ENCODE peak calls at places on chromosome 10, in eight cellular contexts. A is cardiac muscle cell; B is GM12865; Y is fibroblast of villous mesenchyme; H is effector memory CD4-positive, alpha-beta T cell; C is thyroid gland; W is epithelial cell of esophagus; M is astrocyte of the cerebellum. J is an unnamed sample.

GRCh38 chr10:109259293-109259692 is 664.0 kb downstream of the XPNPEP1 start:
- DNase-seq in A (no peak), B (no peak), Y (peak; percentile 88), H (no peak), C (no peak), W (no peak), M (no peak), J (no peak)

GRCh38 chr10:79070611-79071534 is 2.1 kb downstream of the ZMIZ1 start:
- DNase-seq in A (peak; percentile 94), B (peak; percentile 21), Y (peak; percentile 95), H (no peak), C (peak; percentile 98), W (peak; percentile 90), M (no peak), J (no peak)

GRCh38 chr10:79502561-79503309 is 9.6 kb upstream of the EIF5AL1 start:
- DNase-seq in A (peak; percentile 52), B (no peak), Y (no peak), H (no peak), C (no peak), W (peak; percentile 21), M (no peak), J (no peak)

GRCh38 chr10:71638087-71638576 is 81.4 kb downstream of the C10orf105 start:
- DNase-seq in A (no peak), B (no peak), Y (no peak), H (no peak), C (no peak), W (peak; percentile 3), M (no peak), J (no peak)

GRCh38 chr10:23530079-23530478 is 91.2 kb downstream of the OTUD1 start:
- DNase-seq in A (no peak), B (peak; percentile 6), Y (peak; percentile 34), H (no peak), C (no peak), W (peak; percentile 31), M (peak; percentile 1), J (no peak)

GRCh38 chr10:112289373-112290053 is 6.3 kb downstream of the TECTB start:
- DNase-seq in A (no peak), B (no peak), Y (no peak), H (no peak), C (no peak), W (no peak), M (no peak), J (no peak)

GRCh38 chr10:73998623-73999622 is 1.0 kb downstream of the VCL start:
- DNase-seq in A (peak; percentile 65), B (peak; percentile 24), Y (peak; percentile 72), H (no peak), C (peak; percentile 96), W (peak; percentile 74), M (peak; percentile 77), J (no peak)

GRCh38 chr10:95881316-95881715 is 26.5 kb upstream of the CC2D2B start:
- DNase-seq in A (no peak), B (no peak), Y (peak; percentile 6), H (no peak), C (no peak), W (no peak), M (no peak), J (no peak)

GRCh38 chr10:119818889-119819270 is 53.8 kb downstream of the MCMBP start:
- DNase-seq in A (peak; percentile 33), B (no peak), Y (no peak), H (no peak), C (no peak), W (no peak), M (no peak), J (no peak)

GRCh38 chr10:12958546-12959110 is 42.9 kb downstream of the CCDC3 start:
- DNase-seq in A (no peak), B (no peak), Y (no peak), H (no peak), C (no peak), W (no peak), M (no peak), J (no peak)

GRCh38 chr10:33122014-33122788 is 164.2 kb upstream of the ITGB1 start:
- DNase-seq in A (no peak), B (no peak), Y (peak; percentile 94), H (no peak), C (peak; percentile 48), W (no peak), M (peak; percentile 99), J (no peak)

GRCh38 chr10:84607523-84607922 is 279.1 kb downstream of the CCSER2 start:
- DNase-seq in A (no peak), B (no peak), Y (no peak), H (no peak), C (peak; percentile 83), W (no peak), M (no peak), J (no peak)

GRCh38 chr10:27661511-27662286 is 83.9 kb downstream of the MKX start:
- DNase-seq in A (no peak), B (no peak), Y (no peak), H (no peak), C (no peak), W (peak; percentile 21), M (no peak), J (no peak)

GRCh38 chr10:75049316-75050285 is 61.9 kb upstream of the SAMD8 start:
- DNase-seq in A (peak; percentile 34), B (no peak), Y (peak; percentile 33), H (no peak), C (peak; percentile 31), W (no peak), M (no peak), J (no peak)

GRCh38 chr10:70425096-70425495 is 16.4 kb downstream of the NODAL start:
- DNase-seq in A (no peak), B (no peak), Y (no peak), H (no peak), C (no peak), W (no peak), M (no peak), J (no peak)

GRCh38 chr10:89644691-89644966 is 413 bp downstream of the PANK1 start:
- DNase-seq in A (no peak), B (no peak), Y (no peak), H (no peak), C (no peak), W (no peak), M (no peak), J (no peak)

GRCh38 chr10:30559118-30559684 is 70.4 kb downstream of the LYZL2 start:
- DNase-seq in A (no peak), B (no peak), Y (peak; percentile 14), H (no peak), C (no peak), W (no peak), M (no peak), J (no peak)

GRCh38 chr10:62422068-62422590 is 48.0 kb downstream of the ZNF365 start:
- DNase-seq in A (no peak), B (no peak), Y (peak; percentile 40), H (no peak), C (no peak), W (peak; percentile 49), M (no peak), J (no peak)

GRCh38 chr10:124539935-124540641 is 78.5 kb downstream of the LHPP start:
- DNase-seq in A (peak; percentile 78), B (peak; percentile 65), Y (peak; percentile 48), H (peak; percentile 46), C (peak; percentile 59), W (peak; percentile 30), M (peak; percentile 9), J (no peak)

GRCh38 chr10:117168729-117169128 is 28.6 kb upstream of the KCNK18 start:
- DNase-seq in A (no peak), B (no peak), Y (no peak), H (no peak), C (no peak), W (no peak), M (no peak), J (no peak)

GRCh38 chr10:79021948-79022499 is 46.7 kb upstream of the ZMIZ1 start:
- DNase-seq in A (no peak), B (no peak), Y (no peak), H (no peak), C (no peak), W (peak; percentile 21), M (no peak), J (no peak)

GRCh38 chr10:68153473-68154210 is 44.4 kb downstream of the MYPN start:
- DNase-seq in A (peak; percentile 46), B (no peak), Y (peak; percentile 93), H (no peak), C (no peak), W (peak; percentile 98), M (peak; percentile 74), J (peak; percentile 100)

GRCh38 chr10:97822261-97822687 is 27.4 kb upstream of the GOLGA7B start:
- DNase-seq in A (no peak), B (no peak), Y (no peak), H (no peak), C (peak; percentile 71), W (peak; percentile 59), M (no peak), J (no peak)

GRCh38 chr10:94524146-94524545 is 21.4 kb upstream of the HELLS start:
- DNase-seq in A (no peak), B (peak; percentile 4), Y (peak; percentile 14), H (no peak), C (no peak), W (no peak), M (peak; percentile 94), J (no peak)
- H3K4me3 ChIP-seq in A (no peak overlapping the region), B (no peak overlapping the region), Y (no peak overlapping the region), H (no peak overlapping the region), C (no peak overlapping the region), W (no peak overlapping the region), M (no peak overlapping the region), J (no peak overlapping the region)

GRCh38 chr10:25174461-25175230 is at the start of gene GPR158:
- DNase-seq in A (peak; percentile 95), B (peak; percentile 65), Y (peak; percentile 92), H (peak; percentile 9), C (peak; percentile 94), W (peak; percentile 94), M (peak; percentile 90), J (no peak)
- H3K4me3 ChIP-seq in A (peak within 1 kb of the TSS; percentile 48), B (no peak within 1 kb of the TSS), Y (peak within 1 kb of the TSS; percentile 60), H (no peak within 1 kb of the TSS), C (peak within 1 kb of the TSS; percentile 78), W (peak within 1 kb of the TSS; percentile 50), M (peak within 1 kb of the TSS; percentile 59), J (peak within 1 kb of the TSS; percentile 69)

GRCh38 chr10:53490553-53490952 is 718.0 kb upstream of the MBL2 start:
- DNase-seq in A (no peak), B (no peak), Y (no peak), H (no peak), C (no peak), W (no peak), M (no peak), J (no peak)

GRCh38 chr10:53489331-53489730 is 716.7 kb upstream of the MBL2 start:
- DNase-seq in A (peak; percentile 22), B (no peak), Y (no peak), H (no peak), C (no peak), W (no peak), M (no peak), J (no peak)

GRCh38 chr10:53491774-53492173 is 719.2 kb upstream of the MBL2 start:
- DNase-seq in A (no peak), B (no peak), Y (no peak), H (no peak), C (no peak), W (no peak), M (no peak), J (no peak)

GRCh38 chr10:53489783-53490182 is 717.2 kb upstream of the MBL2 start:
- DNase-seq in A (no peak), B (no peak), Y (no peak), H (no peak), C (no peak), W (no peak), M (no peak), J (no peak)

GRCh38 chr10:53487019-53487983 is 714.7 kb upstream of the MBL2 start:
- DNase-seq in A (no peak), B (no peak), Y (no peak), H (no peak), C (no peak), W (no peak), M (no peak), J (no peak)
- H3K4me3 ChIP-seq in A (no peak overlapping the region), B (no peak overlapping the region), Y (no peak overlapping the region), H (no peak overlapping the region), C (no peak overlapping the region), W (no peak overlapping the region), M (no peak overlapping the region), J (no peak overlapping the region)

GRCh38 chr10:59864141-59864962 is 42.0 kb downstream of the CCDC6 start:
- DNase-seq in A (no peak), B (no peak), Y (no peak), H (no peak), C (no peak), W (no peak), M (no peak), J (no peak)
- H3K4me3 ChIP-seq in A (no peak overlapping the region), B (no peak overlapping the region), Y (no peak overlapping the region), H (no peak overlapping the region), C (no peak overlapping the region), W (no peak overlapping the region), M (no peak overlapping the region), J (no peak overlapping the region)